ENCODE peak calls at places on chromosome 7, in eight cellular contexts. One of them, this sample, is unnamed.

GRCh38 chr7:83947260-83947659 is 247.3 kb downstream of the SEMA3A start:
- DNase-seq in stimulated activated CD4-positive, alpha-beta T cell treated with anti-CD3 and anti-CD28 coated beads, Interleukin-1b, Interleukin-23, amount 100 ng/mL, for 1 hour: no peak
- DNase-seq in left cardiac atrium: no peak
- DNase-seq in C1 segment of cervical spinal cord: no peak
- DNase-seq in D341Med: peak
- DNase-seq in mucosa of descending colon: no peak
- DNase-seq in stomach: no peak
- DNase-seq in ACHN: peak
- DNase-seq in this sample: no peak

GRCh38 chr7:137325927-137326326 is 17.6 kb downstream of the PTN start:
- DNase-seq in stimulated activated CD4-positive, alpha-beta T cell treated with anti-CD3 and anti-CD28 coated beads, Interleukin-1b, Interleukin-23, amount 100 ng/mL, for 1 hour: no peak
- DNase-seq in D341Med: no peak
- DNase-seq in mucosa of descending colon: no peak
- DNase-seq in ACHN: no peak
- DNase-seq in stomach: no peak
- DNase-seq in left cardiac atrium: no peak
- DNase-seq in C1 segment of cervical spinal cord: no peak
- DNase-seq in this sample: no peak

GRCh38 chr7:70706204-70706603 is 425.7 kb upstream of the GALNT17 start:
- DNase-seq in mucosa of descending colon: no peak
- DNase-seq in C1 segment of cervical spinal cord: no peak
- DNase-seq in stimulated activated CD4-positive, alpha-beta T cell treated with anti-CD3 and anti-CD28 coated beads, Interleukin-1b, Interleukin-23, amount 100 ng/mL, for 1 hour: no peak
- DNase-seq in stomach: no peak
- DNase-seq in left cardiac atrium: no peak
- DNase-seq in ACHN: no peak
- DNase-seq in D341Med: no peak
- DNase-seq in this sample: no peak

GRCh38 chr7:151728746-151729145 is 148.2 kb downstream of the PRKAG2 start:
- DNase-seq in stomach: no peak
- DNase-seq in C1 segment of cervical spinal cord: no peak
- DNase-seq in mucosa of descending colon: peak
- DNase-seq in stimulated activated CD4-positive, alpha-beta T cell treated with anti-CD3 and anti-CD28 coated beads, Interleukin-1b, Interleukin-23, amount 100 ng/mL, for 1 hour: no peak
- DNase-seq in left cardiac atrium: peak
- DNase-seq in ACHN: no peak
- DNase-seq in D341Med: no peak
- DNase-seq in this sample: peak

GRCh38 chr7:17301491-17302101 is 3.1 kb downstream of the AHR start:
- DNase-seq in stomach: peak
- DNase-seq in mucosa of descending colon: no peak
- DNase-seq in stimulated activated CD4-positive, alpha-beta T cell treated with anti-CD3 and anti-CD28 coated beads, Interleukin-1b, Interleukin-23, amount 100 ng/mL, for 1 hour: no peak
- DNase-seq in D341Med: no peak
- DNase-seq in C1 segment of cervical spinal cord: no peak
- DNase-seq in ACHN: peak
- DNase-seq in left cardiac atrium: peak
- DNase-seq in this sample: no peak

GRCh38 chr7:98930464-98930863 is 52.1 kb downstream of the TRRAP start:
- DNase-seq in C1 segment of cervical spinal cord: no peak
- DNase-seq in mucosa of descending colon: no peak
- DNase-seq in stimulated activated CD4-positive, alpha-beta T cell treated with anti-CD3 and anti-CD28 coated beads, Interleukin-1b, Interleukin-23, amount 100 ng/mL, for 1 hour: no peak
- DNase-seq in stomach: no peak
- DNase-seq in D341Med: no peak
- DNase-seq in left cardiac atrium: no peak
- DNase-seq in ACHN: no peak
- DNase-seq in this sample: no peak

GRCh38 chr7:73706122-73707044 is 13.1 kb downstream of the STX1A start:
- DNase-seq in left cardiac atrium: no peak
- DNase-seq in C1 segment of cervical spinal cord: no peak
- DNase-seq in mucosa of descending colon: no peak
- DNase-seq in ACHN: peak
- DNase-seq in D341Med: peak
- DNase-seq in stimulated activated CD4-positive, alpha-beta T cell treated with anti-CD3 and anti-CD28 coated beads, Interleukin-1b, Interleukin-23, amount 100 ng/mL, for 1 hour: no peak
- DNase-seq in stomach: no peak
- DNase-seq in this sample: no peak

GRCh38 chr7:100897111-100897608 is 1.5 kb upstream of the ACHE start:
- DNase-seq in D341Med: peak
- DNase-seq in stomach: peak
- DNase-seq in mucosa of descending colon: no peak
- DNase-seq in ACHN: peak
- DNase-seq in C1 segment of cervical spinal cord: peak
- DNase-seq in stimulated activated CD4-positive, alpha-beta T cell treated with anti-CD3 and anti-CD28 coated beads, Interleukin-1b, Interleukin-23, amount 100 ng/mL, for 1 hour: no peak
- DNase-seq in left cardiac atrium: peak
- DNase-seq in this sample: peak

GRCh38 chr7:132451161-132451560 is 125.1 kb downstream of the PLXNA4 start:
- DNase-seq in ACHN: no peak
- DNase-seq in D341Med: no peak
- DNase-seq in stimulated activated CD4-positive, alpha-beta T cell treated with anti-CD3 and anti-CD28 coated beads, Interleukin-1b, Interleukin-23, amount 100 ng/mL, for 1 hour: no peak
- DNase-seq in left cardiac atrium: no peak
- DNase-seq in stomach: no peak
- DNase-seq in C1 segment of cervical spinal cord: no peak
- DNase-seq in mucosa of descending colon: no peak
- DNase-seq in this sample: no peak